ENCODE peak calls at places on chromosome 1, in four cellular contexts. V is hepatocyte; A is CD8-positive, alpha-beta T cell; H is GM12878. M is an unnamed sample. For H3K4me1, the result is how much of the 10 kb centered on the place peaks cover.

GRCh38 chr1:174726880-174727585 is 272.7 kb upstream of the CACYBP start:
- DNase-seq in H (no peak), V (no peak), A (no peak), M (no peak)

GRCh38 chr1:109446236-109446635 is 20.0 kb upstream of the PSMA5 start:
- DNase-seq in V (no peak), A (no peak), H (no peak), M (no peak)

GRCh38 chr1:228006034-228006792 is 585 bp upstream of the WNT3A start:
- DNase-seq in V (no peak), A (no peak), H (no peak), M (peak)

GRCh38 chr1:110068646-110069301 is 1.7 kb downstream of the ALX3 start:
- DNase-seq in A (no peak), V (no peak), H (no peak), M (no peak)

GRCh38 chr1:15352122-15352957 is 57.3 kb upstream of the EFHD2 start:
- DNase-seq in H (no peak), A (peak), V (no peak), M (no peak)

GRCh38 chr1:154716614-154717372 is 108.8 kb upstream of the ADAR start:
- DNase-seq in V (no peak), H (no peak), A (no peak), M (no peak)

GRCh38 chr1:206049919-206050600 is 2.9 kb upstream of the RHEX start:
- DNase-seq in H (no peak), V (no peak), A (no peak), M (no peak)

GRCh38 chr1:214957330-214958137 is 125.0 kb upstream of the KCNK2 start:
- DNase-seq in A (no peak), H (no peak), V (peak), M (no peak)

GRCh38 chr1:88079036-88079435 is 605.0 kb upstream of the PKN2 start:
- DNase-seq in A (no peak), H (no peak), V (no peak), M (no peak)

GRCh38 chr1:118012725-118013124 is 83.2 kb downstream of the WDR3 start:
- DNase-seq in V (no peak), H (no peak), A (no peak), M (no peak)

GRCh38 chr1:75616436-75617433 is 5.8 kb upstream of the SLC44A5 start:
- DNase-seq in V (peak), H (no peak), A (no peak), M (peak)

GRCh38 chr1:37999434-38000232 is 5.7 kb downstream of the FHL3 start:
- DNase-seq in A (no peak), V (peak), H (no peak), M (no peak)

GRCh38 chr1:110880708-110881374 is 7.9 kb downstream of the CD53 start:
- DNase-seq in V (no peak), H (no peak), A (peak), M (no peak)

GRCh38 chr1:184379111-184379752 is 7.6 kb upstream of the C1orf21 start:
- DNase-seq in V (peak), H (no peak), A (no peak), M (no peak)

GRCh38 chr1:65153635-65154034 is 5.6 kb downstream of the AK4 start:
- DNase-seq in V (no peak), A (no peak), H (no peak), M (no peak)
- H3K4me1 ChIP-seq in V (under half), A (under half), H (under half), M (half or more)

GRCh38 chr1:9321480-9321849 is 28.8 kb downstream of the SPSB1 start:
- DNase-seq in H (no peak), V (peak), A (no peak), M (no peak)

GRCh38 chr1:9319208-9319788 is 26.6 kb downstream of the SPSB1 start:
- DNase-seq in A (no peak), V (no peak), H (no peak), M (no peak)

GRCh38 chr1:9320520-9321479 is 28.1 kb downstream of the SPSB1 start:
- DNase-seq in H (no peak), V (peak), A (no peak), M (no peak)

GRCh38 chr1:9317591-9318331 is 25.1 kb downstream of the SPSB1 start:
- DNase-seq in V (peak), A (no peak), H (no peak), M (no peak)

DNA sequence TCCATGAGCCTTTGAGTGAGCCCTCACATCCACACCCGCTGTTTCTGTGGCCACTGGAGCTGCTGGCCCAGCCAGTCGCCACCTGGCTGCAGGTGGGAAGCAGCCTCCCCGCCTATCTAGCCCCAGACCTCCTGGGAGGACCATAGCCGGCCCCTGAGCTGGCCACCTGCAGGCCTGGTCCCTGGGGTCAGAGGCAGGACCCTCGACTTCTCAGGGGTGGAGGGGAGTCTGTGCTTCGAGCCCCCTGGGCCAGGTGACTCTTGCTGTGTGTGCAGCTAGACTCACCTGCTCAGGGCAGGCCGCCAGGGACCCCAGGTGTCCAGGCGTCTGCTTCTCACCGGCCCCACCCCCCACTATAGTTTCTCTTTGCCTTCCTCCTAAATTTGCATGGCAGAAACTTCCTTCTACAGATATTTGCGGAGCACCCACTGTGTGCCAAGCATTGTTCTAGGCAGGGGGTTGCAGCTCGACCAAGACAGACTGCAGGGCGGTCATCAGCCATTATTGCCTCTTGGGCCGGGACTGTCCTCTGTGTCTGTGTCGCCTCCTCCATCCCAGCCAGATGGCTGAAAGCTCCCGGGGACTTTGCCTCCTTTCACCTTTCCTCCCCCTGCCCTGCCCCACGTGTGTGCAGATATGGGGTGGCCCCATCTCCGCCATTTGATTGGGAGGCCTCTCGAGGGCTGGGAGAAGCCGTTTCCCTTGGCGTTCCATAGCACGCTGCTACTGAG is 27.3 kb downstream of the SPSB1 start:
- DNase-seq in V (peak), A (no peak), H (no peak), M (no peak)
- H3K4me1 ChIP-seq in V (under half), A (under half), H (under half), M (under half)

GRCh38 chr1:11728126-11728806 is 7.7 kb upstream of the AGTRAP start:
- DNase-seq in H (no peak), V (no peak), A (no peak), M (no peak)
- H3K4me1 ChIP-seq in H (under half), V (under half), A (under half), M (under half)

GRCh38 chr1:12172959-12173358 is 6.2 kb downstream of the TNFRSF1B start:
- DNase-seq in H (no peak), V (no peak), A (no peak), M (no peak)

GRCh38 chr1:12170263-12170671 is 3.5 kb downstream of the TNFRSF1B start:
- DNase-seq in A (no peak), V (no peak), H (no peak), M (peak)

GRCh38 chr1:12173631-12174121 is 6.9 kb downstream of the TNFRSF1B start:
- DNase-seq in V (no peak), A (peak), H (no peak), M (no peak)

GRCh38 chr1:12171206-12172041 is 4.6 kb downstream of the TNFRSF1B start:
- DNase-seq in H (no peak), A (no peak), V (no peak), M (no peak)

DNA sequence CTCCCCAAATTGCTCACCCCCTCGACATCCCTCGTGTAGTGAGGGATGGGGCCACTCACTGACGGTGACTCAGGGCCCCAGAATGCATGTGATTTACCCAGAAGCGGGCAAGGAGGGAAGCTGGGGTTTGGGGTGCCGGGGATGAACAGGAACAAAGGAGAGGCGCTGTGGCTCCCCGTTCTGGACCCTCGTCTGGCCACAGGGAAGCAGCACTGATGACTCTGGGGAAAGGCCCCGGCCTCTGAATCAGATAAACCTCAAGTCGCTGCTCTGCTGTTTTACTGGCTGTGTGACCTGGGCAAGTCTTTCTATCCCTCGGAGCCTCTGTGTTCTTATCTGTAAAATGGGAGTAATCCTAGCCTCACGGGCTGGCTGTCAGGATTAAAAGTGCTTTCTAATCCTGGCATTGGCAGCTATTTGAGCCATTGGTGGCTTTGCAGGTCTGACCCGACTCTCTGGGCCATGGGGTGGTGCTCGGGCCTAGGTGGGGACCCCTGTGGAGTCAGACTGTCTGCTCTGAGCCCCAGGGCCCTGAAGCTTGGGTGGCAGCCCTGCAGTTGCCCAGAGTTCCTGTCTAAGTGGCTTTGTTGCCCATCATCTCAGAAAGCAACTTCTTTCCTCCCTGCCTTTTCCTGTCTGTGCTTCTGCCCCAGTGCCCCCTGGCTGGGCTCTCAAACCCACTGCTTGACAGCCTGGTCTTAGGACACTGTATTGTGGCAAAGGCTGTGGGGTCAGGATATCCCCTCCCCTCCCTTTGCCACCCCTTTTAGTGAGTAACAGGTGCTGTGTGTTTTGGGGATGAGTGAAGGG is 5.5 kb downstream of the TNFRSF1B start:
- DNase-seq in A (peak), H (no peak), V (no peak), M (no peak)
- H3K4me1 ChIP-seq in A (half or more), H (under half), V (under half), M (under half)

DNA sequence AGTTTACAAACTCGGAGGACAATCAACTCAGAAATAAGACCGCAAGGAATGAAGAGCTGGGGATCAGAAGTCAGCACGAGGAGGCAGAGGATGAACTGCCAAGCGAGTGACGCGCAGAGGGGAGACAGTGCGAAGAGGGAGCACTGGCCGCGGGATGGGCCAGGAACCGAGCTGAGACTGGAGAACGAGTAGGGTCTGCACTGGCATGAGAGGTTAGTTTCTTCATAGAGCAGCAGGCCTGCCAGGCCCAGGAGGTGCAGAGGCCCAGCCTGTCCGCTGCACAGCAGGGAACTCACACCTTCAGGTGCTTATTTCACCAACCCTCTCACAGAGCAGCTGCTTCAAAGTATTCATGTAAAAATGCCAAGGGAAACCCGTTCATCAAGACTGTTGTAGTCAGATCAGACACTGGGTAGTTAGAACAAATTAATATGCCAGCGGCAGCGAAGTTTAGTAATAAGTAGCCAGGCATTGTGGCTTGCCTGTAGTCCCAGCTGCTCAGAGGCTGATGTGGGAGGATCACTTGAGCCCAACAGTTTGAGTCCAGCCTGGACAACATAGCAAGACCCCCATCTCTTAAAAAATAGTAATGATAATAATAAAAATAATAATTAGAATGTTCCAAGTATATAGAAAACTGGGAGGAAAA is 144.5 kb downstream of the SLC45A1 start:
- DNase-seq in V (no peak), A (no peak), H (no peak), M (no peak)
- H3K4me1 ChIP-seq in V (under half), A (under half), H (under half), M (under half)

DNA sequence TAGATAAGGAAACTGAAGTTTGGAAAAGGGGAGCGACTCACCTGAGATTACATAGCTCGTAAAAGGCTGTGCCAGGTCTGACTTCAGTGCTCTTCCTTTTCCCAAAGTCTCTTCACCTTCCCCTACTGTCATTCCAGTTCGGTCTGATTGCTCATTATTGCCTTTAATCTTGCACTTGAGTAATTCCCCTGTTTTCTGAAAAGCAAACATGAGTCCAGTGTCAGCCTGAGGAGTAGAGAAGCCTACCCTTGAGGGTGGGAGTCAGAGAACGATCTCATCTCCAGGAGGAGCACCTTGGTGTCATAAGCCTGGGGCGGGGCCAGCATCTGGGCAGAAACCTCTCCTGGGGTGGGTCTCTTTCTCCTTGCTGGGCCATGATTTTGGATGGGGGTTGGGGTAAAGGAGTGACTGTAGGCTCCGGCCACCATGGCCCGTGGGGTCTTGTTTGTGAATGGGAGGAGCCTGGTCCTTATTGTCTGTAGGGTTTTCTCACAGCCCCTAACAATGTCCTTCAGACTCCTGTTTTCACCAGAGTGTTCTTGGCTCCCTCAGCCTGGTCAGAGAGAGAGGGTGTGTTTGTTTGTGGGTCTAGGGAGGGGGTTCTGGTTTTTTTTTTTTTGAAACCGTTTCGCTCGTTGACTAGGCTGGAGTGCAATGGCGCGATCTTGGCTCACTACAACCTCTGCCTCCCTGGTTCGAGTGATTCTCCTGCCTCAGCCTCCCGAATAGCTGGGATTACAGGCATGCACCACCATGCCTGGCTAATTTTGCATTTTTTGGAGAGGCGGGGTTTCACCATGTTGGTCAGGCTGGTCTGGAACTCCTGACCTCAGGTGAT is 6.0 kb downstream of the VANGL2 start:
- DNase-seq in A (no peak), V (no peak), H (no peak), M (peak)
- H3K4me1 ChIP-seq in A (under half), V (under half), H (under half), M (under half)

DNA sequence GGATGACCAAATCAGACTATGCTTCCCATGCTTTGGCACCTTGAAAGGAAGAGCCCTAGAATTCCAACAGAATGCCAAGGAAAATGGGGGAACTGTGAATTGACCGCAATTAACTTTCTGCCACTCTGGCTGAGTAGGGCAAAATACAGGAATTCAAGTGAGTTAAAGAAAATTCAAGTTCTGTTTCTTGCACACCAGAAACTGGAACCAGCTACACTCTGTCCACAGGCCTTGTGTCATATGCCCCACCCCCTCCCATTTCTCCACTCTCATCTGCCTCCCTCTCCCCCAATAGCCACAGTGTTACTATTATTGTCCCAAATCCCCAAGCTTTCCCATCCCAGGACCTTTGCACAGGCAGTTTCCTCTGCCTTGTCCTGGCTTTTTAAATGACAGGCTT is 4.2 kb upstream of the STK40 start:
- DNase-seq in H (no peak), A (no peak), V (no peak), M (no peak)
- H3K4me1 ChIP-seq in H (half or more), A (under half), V (under half), M (under half)

M was measured in right lobe of liver.